ENCODE peak calls at places on chromosomes 6 and 20, in seven cellular contexts. T is lung, X is fibroblast of villous mesenchyme, Q is cardiac fibroblast, Y is neural progenitor cell, U is left lung, H is stomach. C is an unnamed sample.

GRCh38 chr6:2875840-2876207 is 27.3 kb downstream of the SERPINB9 start:
- DNase-seq in T (peak), X (no peak), Q (peak), Y (peak), U (peak), H (no peak), C (no peak)

GRCh38 chr6:144343736-144344428 is 58.7 kb downstream of the UTRN start:
- DNase-seq in T (no peak), X (no peak), Q (peak), Y (no peak), U (no peak), H (peak), C (no peak)

GRCh38 chr6:5125152-5126006 is 40.2 kb downstream of the PPP1R3G start:
- DNase-seq in T (no peak), X (peak), Q (peak), Y (no peak), U (no peak), H (no peak), C (no peak)

GRCh38 chr20:13821876-13822275 is 37.0 kb downstream of the NDUFAF5 start:
- DNase-seq in T (peak), X (peak), Q (peak), Y (no peak), U (no peak), H (no peak), C (no peak)

GRCh38 chr20:1383621-1384404 is 9.0 kb downstream of the FKBP1A start:
- DNase-seq in T (peak), X (no peak), Q (no peak), Y (no peak), U (no peak), H (no peak), C (no peak)

GRCh38 chr6:108732101-108732870 is 115.9 kb upstream of the ARMC2 start:
- DNase-seq in T (no peak), X (no peak), Q (peak), Y (peak), U (no peak), H (peak), C (no peak)

GRCh38 chr20:61888101-61888865 is 177.4 kb downstream of the TAF4 start:
- DNase-seq in T (no peak), X (no peak), Q (no peak), Y (no peak), U (peak), H (no peak), C (no peak)

GRCh38 chr6:24768361-24768760 is 6.4 kb upstream of the GMNN start:
- DNase-seq in T (no peak), X (no peak), Q (no peak), Y (no peak), U (no peak), H (no peak), C (peak)

GRCh38 chr6:151324079-151324825 is 67.1 kb downstream of the ZBTB2 start:
- DNase-seq in T (peak), X (peak), Q (peak), Y (peak), U (peak), H (peak), C (peak)

GRCh38 chr20:34343458-34344255 is 19.4 kb upstream of the ITCH start:
- DNase-seq in T (no peak), X (no peak), Q (no peak), Y (no peak), U (no peak), H (no peak), C (no peak)

GRCh38 chr6:27078734-27079357 is 168.7 kb upstream of the PRSS16 start:
- DNase-seq in T (peak), X (peak), Q (peak), Y (peak), U (no peak), H (peak), C (peak)

DNA sequence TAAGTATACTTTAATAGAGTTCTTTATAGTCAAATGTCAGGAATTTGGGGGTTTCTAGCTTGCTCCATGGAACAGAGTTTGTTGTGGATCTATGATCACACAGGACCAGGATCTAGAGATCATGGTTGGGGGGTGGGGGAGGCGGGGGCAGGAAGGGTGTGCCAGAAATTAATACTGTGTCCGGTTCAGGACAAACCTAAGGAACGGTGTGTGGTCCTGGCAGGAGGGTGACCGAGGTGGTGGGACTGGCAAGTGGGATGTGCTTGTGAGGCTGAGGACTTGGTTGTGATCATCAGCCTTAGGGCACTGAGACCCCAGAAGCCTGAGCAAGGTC is 27.9 kb downstream of the GSTA3 start:
- DNase-seq in T (no peak), X (no peak), Q (no peak), Y (no peak), U (no peak), H (no peak), C (no peak)
- H3K4me3 ChIP-seq in T (no peak), X (peak), Q (no peak), Y (peak), U (peak), H (peak), C (no peak)

DNA sequence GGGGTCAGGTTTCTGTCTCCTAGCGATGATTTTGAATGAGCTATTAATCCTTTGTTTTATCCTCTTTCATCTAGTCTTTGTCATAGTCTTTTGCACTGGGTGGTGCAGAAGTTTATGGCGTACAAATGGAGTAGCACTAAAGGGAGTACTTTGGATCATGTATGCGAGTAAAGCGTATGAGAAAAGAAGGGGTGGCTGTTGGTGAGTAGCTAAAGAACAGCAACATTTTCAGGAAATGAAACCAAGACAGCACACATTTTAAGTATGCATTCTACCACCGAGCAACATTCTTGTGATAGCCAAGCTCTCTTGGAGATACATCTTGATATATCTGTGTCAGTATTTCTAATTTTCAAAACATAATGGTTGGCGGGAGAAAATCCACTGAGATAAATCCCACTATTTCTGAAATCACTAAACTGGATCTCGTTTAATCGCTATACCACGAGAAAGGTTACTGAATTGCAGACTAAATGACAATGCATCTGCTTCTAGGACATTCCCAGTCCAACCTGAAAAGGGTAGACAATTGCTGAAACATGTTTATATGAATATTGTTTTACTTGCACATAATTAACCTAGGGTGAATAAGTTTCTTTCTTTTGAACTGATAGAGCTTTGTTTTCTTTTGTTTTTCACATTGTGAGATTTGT is 196.1 kb downstream of the TRIM27 start:
- DNase-seq in T (no peak), X (no peak), Q (no peak), Y (no peak), U (no peak), H (no peak), C (no peak)
- TF ChIP-seq CTCF in T (no peak), X (no peak), Q (no peak), Y (no peak), U (no peak), H (no peak), C (no peak)

GRCh38 chr6:38974389-38975133 is 74.0 kb upstream of the GLP1R start:
- DNase-seq in T (no peak), X (peak), Q (peak), Y (no peak), U (no peak), H (no peak), C (no peak)
- H3K4me3 ChIP-seq in T (no peak), X (no peak), Q (no peak), Y (no peak), U (no peak), H (no peak), C (no peak)

GRCh38 chr6:158819213-158819976 is at the start of gene EZR:
- DNase-seq in T (peak), X (peak), Q (peak), Y (peak), U (peak), H (peak), C (no peak)
- TF ChIP-seq CTCF in T (no peak), X (no peak), Q (no peak), Y (peak), U (no peak), H (no peak), C (peak)

DNA sequence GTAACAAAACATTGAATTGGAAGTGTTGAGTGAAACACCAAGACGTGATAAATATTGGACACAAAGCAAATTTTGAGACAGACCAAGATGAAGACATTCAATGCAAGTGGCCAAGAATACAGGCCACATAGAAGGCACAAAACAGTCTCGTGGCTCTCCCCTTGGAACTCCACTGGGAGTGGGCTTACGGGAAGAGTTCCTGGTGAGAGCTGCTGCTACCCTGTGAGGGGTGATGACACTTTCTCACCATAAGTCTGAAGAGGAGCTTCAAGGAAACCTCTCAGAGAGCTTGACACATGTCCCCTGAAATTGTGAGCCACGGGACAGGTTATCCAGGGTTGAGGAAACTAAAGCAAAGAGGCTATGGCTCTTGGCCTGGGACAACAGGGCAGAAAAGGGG is 48.6 kb upstream of the SLC22A16 start:
- DNase-seq in T (no peak), X (no peak), Q (no peak), Y (no peak), U (no peak), H (no peak), C (no peak)
- H3K4me3 ChIP-seq in T (no peak), X (no peak), Q (no peak), Y (no peak), U (no peak), H (no peak), C (no peak)

GRCh38 chr6:18497006-18497405 is 109.9 kb downstream of the RNF144B start:
- DNase-seq in T (no peak), X (no peak), Q (no peak), Y (no peak), U (no peak), H (no peak), C (no peak)
- TF ChIP-seq CTCF in T (no peak), X (no peak), Q (no peak), Y (no peak), U (no peak), H (no peak), C (no peak)

GRCh38 chr20:50819344-50819743 is 24.5 kb downstream of the BCAS4 start:
- DNase-seq in T (no peak), X (no peak), Q (no peak), Y (no peak), U (no peak), H (no peak), C (no peak)

GRCh38 chr20:50815162-50815989 is 20.5 kb downstream of the BCAS4 start:
- DNase-seq in T (peak), X (peak), Q (peak), Y (no peak), U (no peak), H (no peak), C (no peak)

GRCh38 chr20:50820515-50821256 is 25.8 kb downstream of the BCAS4 start:
- DNase-seq in T (no peak), X (no peak), Q (no peak), Y (peak), U (no peak), H (no peak), C (no peak)

GRCh38 chr20:50814438-50815161 is 19.7 kb downstream of the BCAS4 start:
- DNase-seq in T (no peak), X (no peak), Q (no peak), Y (no peak), U (no peak), H (no peak), C (no peak)

GRCh38 chr20:50817776-50818172 is 22.9 kb downstream of the BCAS4 start:
- DNase-seq in T (no peak), X (no peak), Q (no peak), Y (no peak), U (no peak), H (no peak), C (no peak)
- H3K4me3 ChIP-seq in T (no peak), X (no peak), Q (no peak), Y (no peak), U (no peak), H (no peak), C (no peak)

GRCh38 chr20:59575653-59576052 is 28.7 kb upstream of the PHACTR3 start:
- DNase-seq in T (no peak), X (no peak), Q (no peak), Y (no peak), U (no peak), H (no peak), C (no peak)

GRCh38 chr20:59577037-59577808 is 27.1 kb upstream of the PHACTR3 start:
- DNase-seq in T (no peak), X (no peak), Q (no peak), Y (peak), U (no peak), H (no peak), C (no peak)

GRCh38 chr20:59577809-59578601 is 26.3 kb upstream of the PHACTR3 start:
- DNase-seq in T (no peak), X (no peak), Q (no peak), Y (no peak), U (no peak), H (no peak), C (no peak)

GRCh38 chr20:59574308-59574707 is 30.0 kb upstream of the PHACTR3 start:
- DNase-seq in T (no peak), X (no peak), Q (no peak), Y (no peak), U (no peak), H (no peak), C (no peak)

DNA sequence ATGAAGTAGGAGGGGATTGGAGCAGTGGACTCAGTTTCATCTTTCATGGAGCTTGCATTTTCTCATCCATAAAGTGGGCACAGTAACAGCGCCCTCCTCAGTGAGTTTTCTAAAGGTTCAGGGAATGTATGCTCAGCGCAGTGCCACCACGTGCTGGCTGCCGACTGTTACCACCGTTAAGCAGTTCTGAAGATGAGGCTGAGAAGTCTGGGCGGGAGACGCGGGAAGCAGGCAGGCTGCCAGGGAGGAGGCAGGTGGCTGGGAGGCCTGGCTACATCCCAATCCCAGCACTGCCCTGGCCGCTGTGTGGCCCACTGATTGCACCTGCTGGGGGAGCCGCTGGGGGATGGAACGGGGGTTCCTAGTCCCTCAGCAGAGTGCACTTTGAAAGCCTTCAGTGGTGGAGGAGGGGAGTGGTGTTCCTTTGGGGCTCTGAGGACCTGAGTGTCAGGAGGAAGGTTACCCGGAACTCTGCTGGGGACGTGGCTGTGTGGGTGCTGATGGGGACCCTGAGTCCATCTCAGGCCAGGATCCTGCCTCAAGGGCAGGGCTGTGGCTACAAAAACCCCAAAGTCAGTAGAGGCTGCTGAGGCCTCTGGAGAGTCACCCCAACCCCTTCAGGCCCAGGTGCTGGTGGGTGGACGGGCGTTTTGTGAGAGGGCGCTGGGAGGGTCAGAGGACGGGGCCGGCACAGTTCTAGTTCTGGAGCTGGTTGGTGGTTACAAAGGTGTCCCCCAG is 28.0 kb upstream of the PHACTR3 start:
- DNase-seq in T (no peak), X (no peak), Q (no peak), Y (no peak), U (no peak), H (no peak), C (no peak)
- TF ChIP-seq CTCF in T (no peak), X (no peak), Q (no peak), Y (peak), U (no peak), H (no peak), C (no peak)

DNA sequence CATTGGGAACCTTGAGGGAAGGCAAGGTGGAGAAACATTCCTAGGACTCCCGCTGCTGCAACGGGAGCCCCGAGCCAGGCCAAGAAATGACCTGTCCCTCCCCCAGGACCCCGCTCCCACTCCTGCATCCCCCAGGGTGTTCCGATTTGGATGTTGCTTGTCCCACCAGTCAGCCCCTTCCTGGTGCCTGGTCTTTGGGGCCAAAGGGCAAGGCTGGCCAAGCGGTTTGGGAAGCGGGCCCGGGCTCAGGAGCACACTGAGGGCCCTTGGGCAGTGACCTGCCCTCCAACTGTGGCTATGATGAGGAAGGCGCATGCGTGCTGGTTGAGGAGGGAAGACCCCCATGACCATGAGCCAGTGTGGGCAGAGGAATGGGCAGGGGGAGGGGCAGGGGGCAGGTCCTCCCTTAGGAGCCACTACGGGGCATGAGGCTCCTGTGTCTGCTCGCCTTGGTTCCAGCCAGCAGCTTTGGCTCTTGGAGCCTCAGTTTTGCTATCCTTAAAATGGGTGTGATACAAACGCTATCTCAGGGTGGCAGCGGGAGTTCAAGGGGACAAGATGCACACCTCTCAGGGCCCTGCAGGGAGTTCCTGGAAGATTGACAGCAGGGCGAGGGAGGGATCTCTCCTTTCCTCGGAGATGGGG is 50.4 kb downstream of the RBM38 start:
- DNase-seq in T (no peak), X (no peak), Q (no peak), Y (no peak), U (peak), H (no peak), C (no peak)
- H3K4me3 ChIP-seq in T (no peak), X (no peak), Q (no peak), Y (no peak), U (no peak), H (no peak), C (no peak)